ENCODE peak calls at places on chromosomes 5 and 9, in nine cellular contexts. W is aorta, I is fibroblast of lung, M is upper lobe of right lung, U is heart left ventricle, Z is testis, Y is IMR-90, Q is suprapubic skin, G is esophagus squamous epithelium. F is an unnamed sample.

GRCh38 chr5:45109062-45109461 is 300.3 kb downstream of the MRPS30 start:
- DNase-seq in W (no peak), I (no peak), M (no peak), U (no peak), Z (no peak), Y (no peak), Q (no peak), G (no peak), F (no peak)

GRCh38 chr9:134930404-134930803 is 12.7 kb upstream of the FCN1 start:
- DNase-seq in W (no peak), I (no peak), M (no peak), U (no peak), Z (no peak), Y (no peak), Q (no peak), G (no peak), F (no peak)

GRCh38 chr5:68337235-68337634 is 121.7 kb downstream of the PIK3R1 start:
- DNase-seq in W (no peak), I (no peak), M (no peak), U (no peak), Z (no peak), Y (no peak), Q (no peak), G (no peak), F (no peak)

GRCh38 chr5:112174959-112175594 is 244.0 kb downstream of the EPB41L4A start:
- DNase-seq in W (no peak), I (peak; percentile 49), M (no peak), U (no peak), Z (peak; percentile 28), Y (peak; percentile 26), Q (no peak), G (no peak), F (peak; percentile 21)

GRCh38 chr9:279674-280073 is 65.0 kb downstream of the DOCK8 start:
- DNase-seq in W (no peak), I (no peak), M (no peak), U (no peak), Z (no peak), Y (no peak), Q (no peak), G (no peak), F (no peak)

GRCh38 chr5:135139397-135140134 is 105.5 kb upstream of the PITX1 start:
- DNase-seq in W (peak; percentile 42), I (peak; percentile 89), M (no peak), U (no peak), Z (no peak), Y (peak; percentile 96), Q (no peak), G (no peak), F (no peak)

GRCh38 chr9:7368410-7369292 is 430.9 kb downstream of the DMAC1 start:
- DNase-seq in W (no peak), I (peak; percentile 96), M (no peak), U (no peak), Z (no peak), Y (peak; percentile 90), Q (no peak), G (no peak), F (peak; percentile 26)

GRCh38 chr5:178426326-178427130 is 163.7 kb downstream of the COL23A1 start:
- DNase-seq in W (peak; percentile 22), I (no peak), M (no peak), U (no peak), Z (peak; percentile 5), Y (no peak), Q (no peak), G (no peak), F (no peak)

GRCh38 chr5:180988011-180988410 is 635 bp upstream of the BTNL3 start:
- DNase-seq in W (no peak), I (no peak), M (no peak), U (no peak), Z (no peak), Y (no peak), Q (no peak), G (no peak), F (no peak)

GRCh38 chr5:80763211-80763610 is 108.4 kb upstream of the DHFR start:
- DNase-seq in W (no peak), I (peak; percentile 45), M (no peak), U (no peak), Z (no peak), Y (no peak), Q (no peak), G (no peak), F (no peak)

GRCh38 chr5:149310947-149311675 is 34.2 kb upstream of the GRPEL2 start:
- DNase-seq in W (no peak), I (peak; percentile 77), M (no peak), U (no peak), Z (no peak), Y (peak; percentile 83), Q (no peak), G (no peak), F (peak; percentile 34)

GRCh38 chr9:3809724-3810123 is 283.9 kb upstream of the RFX3 start:
- DNase-seq in W (no peak), I (no peak), M (no peak), U (no peak), Z (no peak), Y (peak; percentile 18), Q (no peak), G (no peak), F (no peak)

GRCh38 chr5:152271420-152271819 is 133.7 kb downstream of the NMUR2 start:
- DNase-seq in W (no peak), I (no peak), M (no peak), U (no peak), Z (peak; percentile 41), Y (no peak), Q (no peak), G (no peak), F (peak; percentile 43)

GRCh38 chr5:66814146-66814991 is 218.2 kb downstream of the MAST4 start:
- DNase-seq in W (no peak), I (peak; percentile 71), M (no peak), U (no peak), Z (peak; percentile 46), Y (peak; percentile 63), Q (no peak), G (no peak), F (peak; percentile 31)

GRCh38 chr5:66807743-66808142 is 211.6 kb downstream of the MAST4 start:
- DNase-seq in W (no peak), I (peak; percentile 75), M (no peak), U (no peak), Z (no peak), Y (peak; percentile 55), Q (no peak), G (no peak), F (peak; percentile 54)

GRCh38 chr5:66810151-66810550 is 214.0 kb downstream of the MAST4 start:
- DNase-seq in W (no peak), I (no peak), M (no peak), U (no peak), Z (no peak), Y (no peak), Q (no peak), G (no peak), F (no peak)

GRCh38 chr5:66808663-66809062 is 212.5 kb downstream of the MAST4 start:
- DNase-seq in W (no peak), I (no peak), M (no peak), U (no peak), Z (no peak), Y (no peak), Q (no peak), G (no peak), F (no peak)

GRCh38 chr5:66810747-66811355 is 214.7 kb downstream of the MAST4 start:
- DNase-seq in W (no peak), I (no peak), M (no peak), U (no peak), Z (no peak), Y (no peak), Q (no peak), G (no peak), F (no peak)
- H3K4me1 ChIP-seq in W (no peaks in the 10 kb centered on the region), I (no peaks in the 10 kb centered on the region), M (no peaks in the 10 kb centered on the region), U (peaks cover 3% of the 10 kb centered on the region), Z (no peaks in the 10 kb centered on the region), Y (no peaks in the 10 kb centered on the region), Q (no peaks in the 10 kb centered on the region), G (peaks cover 4% of the 10 kb centered on the region), F (no peaks in the 10 kb centered on the region)

GRCh38 chr9:34589656-34590375 is at the start of gene CNTFR:
- DNase-seq in W (no peak), I (no peak), M (no peak), U (no peak), Z (peak; percentile 76), Y (no peak), Q (no peak), G (no peak), F (no peak)
- H3K4me3 ChIP-seq in W (peak within 1 kb of the TSS; percentile 48), I (no peak within 1 kb of the TSS), M (peak within 1 kb of the TSS; percentile 44), U (peak within 1 kb of the TSS; percentile 51), Z (peak within 1 kb of the TSS; percentile 56), Y (peak within 1 kb of the TSS; percentile 25), Q (peak within 1 kb of the TSS; percentile 66), G (peak within 1 kb of the TSS; percentile 66), F (peak within 1 kb of the TSS; percentile 57)

GRCh38 chr9:109323771-109324170 is 2.9 kb upstream of the EPB41L4B start:
- DNase-seq in W (no peak), I (no peak), M (no peak), U (no peak), Z (no peak), Y (no peak), Q (no peak), G (no peak), F (no peak)

GRCh38 chr9:109325089-109325488 is 4.2 kb upstream of the EPB41L4B start:
- DNase-seq in W (no peak), I (no peak), M (no peak), U (no peak), Z (no peak), Y (no peak), Q (no peak), G (no peak), F (no peak)

GRCh38 chr9:109335121-109335520 is 14.3 kb upstream of the EPB41L4B start:
- DNase-seq in W (no peak), I (no peak), M (no peak), U (no peak), Z (no peak), Y (no peak), Q (peak; percentile 18), G (no peak), F (no peak)

GRCh38 chr9:109331353-109331752 is 10.5 kb upstream of the EPB41L4B start:
- DNase-seq in W (peak; percentile 65), I (peak; percentile 84), M (peak; percentile 93), U (no peak), Z (peak; percentile 28), Y (no peak), Q (peak; percentile 80), G (no peak), F (peak; percentile 85)

GRCh38 chr9:109329274-109330258 is 8.7 kb upstream of the EPB41L4B start:
- DNase-seq in W (peak; percentile 77), I (peak; percentile 85), M (peak; percentile 75), U (no peak), Z (peak; percentile 57), Y (peak; percentile 58), Q (peak; percentile 73), G (no peak), F (peak; percentile 82)
- H3K27ac ChIP-seq in W (no peak overlapping the region), I (no peak overlapping the region), M (peak overlapping the region; percentile 70), U (peak overlapping the region; percentile 53), Z (no peak overlapping the region), Y (no peak overlapping the region), Q (peak overlapping the region; percentile 92), G (peak overlapping the region; percentile 81), F (peak overlapping the region; percentile 94)

DNA sequence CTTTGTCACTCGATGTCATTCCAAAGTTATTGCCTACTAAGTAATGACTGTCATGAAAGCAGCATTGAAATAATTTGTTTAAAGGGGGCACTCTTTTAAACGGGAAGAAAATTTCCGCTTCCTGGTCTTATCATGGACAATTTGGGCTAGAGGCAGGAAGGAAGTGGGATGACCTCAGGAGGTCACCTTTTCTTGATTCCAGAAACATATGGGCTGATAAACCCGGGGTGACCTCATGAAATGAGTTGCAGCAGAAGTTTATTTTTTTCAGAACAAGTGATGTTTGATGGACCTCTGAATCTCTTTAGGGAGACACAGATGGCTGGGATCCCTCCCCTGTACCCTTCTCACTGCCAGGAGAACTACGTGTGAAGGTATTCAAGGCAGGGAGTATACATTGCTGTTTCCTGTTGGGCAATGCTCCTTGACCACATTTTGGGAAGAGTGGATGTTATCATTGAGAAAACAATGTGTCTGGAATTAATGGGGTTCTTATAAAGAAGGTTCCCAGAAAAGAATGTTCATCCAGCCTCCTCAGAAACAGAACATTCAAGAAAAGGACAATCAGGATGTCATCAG is 11.3 kb downstream of the TLR4 start:
- DNase-seq in W (no peak), I (no peak), M (no peak), U (no peak), Z (no peak), Y (no peak), Q (no peak), G (no peak), F (no peak)
- H3K4me1 ChIP-seq in W (no peaks in the 10 kb centered on the region), I (no peaks in the 10 kb centered on the region), M (peaks cover 11% of the 10 kb centered on the region), U (peaks cover 13% of the 10 kb centered on the region), Z (no peaks in the 10 kb centered on the region), Y (no peaks in the 10 kb centered on the region), Q (peaks cover 22% of the 10 kb centered on the region), G (no peaks in the 10 kb centered on the region), F (no peaks in the 10 kb centered on the region)